ENCODE peak calls at places on chromosomes 5 and 9, in five cellular contexts. P is CD4-positive, alpha-beta T cell; Z is WTC11; C is fibroblast of lung; N is heart right ventricle. I is an unnamed sample.

GRCh38 chr9:128733256-128733655 is 9.3 kb upstream of the ZDHHC12 start:
- DNase-seq in P (no peak), Z (peak), C (peak), N (peak), I (peak)

GRCh38 chr9:105702207-105702606 is 7.9 kb downstream of the TMEM38B start:
- DNase-seq in P (no peak), Z (no peak), C (no peak), N (no peak), I (no peak)

GRCh38 chr5:127041571-127041970 is 11.2 kb upstream of the MARCHF3 start:
- DNase-seq in P (no peak), Z (no peak), C (peak), N (no peak), I (no peak)

GRCh38 chr9:4859035-4859434 is 66.3 kb downstream of the RCL1 start:
- DNase-seq in P (no peak), Z (no peak), C (no peak), N (no peak), I (no peak)

GRCh38 chr5:68305223-68305865 is 89.8 kb downstream of the PIK3R1 start:
- DNase-seq in P (no peak), Z (no peak), C (no peak), N (no peak), I (no peak)

GRCh38 chr5:160390787-160391696 is 8.8 kb downstream of the FAM200C start:
- DNase-seq in P (no peak), Z (no peak), C (peak), N (no peak), I (no peak)

GRCh38 chr9:114311571-114312512 is 11.1 kb upstream of the ORM1 start:
- DNase-seq in P (no peak), Z (no peak), C (no peak), N (no peak), I (no peak)

GRCh38 chr5:81268797-81269196 is 32.6 kb upstream of the ZCCHC9 start:
- DNase-seq in P (no peak), Z (no peak), C (peak), N (no peak), I (peak)

GRCh38 chr9:78903581-78903980 is 606.7 kb downstream of the PSAT1 start:
- DNase-seq in P (no peak), Z (no peak), C (no peak), N (no peak), I (no peak)

DNA sequence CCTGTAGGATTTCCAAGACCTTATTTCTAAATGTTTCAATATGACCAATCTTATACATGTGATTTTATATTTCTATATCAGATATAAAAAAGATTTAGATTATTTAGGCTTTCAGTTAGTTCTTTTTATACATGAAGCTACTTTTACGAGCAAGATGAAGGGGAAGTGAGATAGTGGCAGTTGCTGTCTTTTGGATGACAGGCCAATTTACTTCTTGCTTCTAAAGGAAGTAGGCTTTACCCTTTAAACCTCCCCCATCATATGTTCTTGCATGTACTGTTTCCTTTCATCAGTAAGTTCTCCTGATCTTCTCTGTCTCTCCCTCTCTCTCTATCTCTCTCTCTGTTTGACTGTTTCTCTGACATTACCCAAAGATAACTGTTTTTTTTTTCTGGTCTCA is 4.0 kb upstream of the TYRP1 start:
- DNase-seq in P (no peak), Z (no peak), C (no peak), N (no peak), I (no peak)
- TF ChIP-seq CTCF in P (no peak), Z (no peak), C (no peak), N (no peak), I (no peak)

GRCh38 chr9:8570776-8571175 is 771.2 kb upstream of the DMAC1 start:
- DNase-seq in P (no peak), Z (no peak), C (no peak), N (no peak), I (no peak)

GRCh38 chr9:8571648-8572047 is 772.1 kb upstream of the DMAC1 start:
- DNase-seq in P (no peak), Z (no peak), C (no peak), N (peak), I (no peak)

GRCh38 chr9:8567963-8568579 is 768.5 kb upstream of the DMAC1 start:
- DNase-seq in P (no peak), Z (no peak), C (no peak), N (no peak), I (no peak)

GRCh38 chr9:8569832-8570231 is 770.3 kb upstream of the DMAC1 start:
- DNase-seq in P (no peak), Z (no peak), C (no peak), N (no peak), I (no peak)

DNA sequence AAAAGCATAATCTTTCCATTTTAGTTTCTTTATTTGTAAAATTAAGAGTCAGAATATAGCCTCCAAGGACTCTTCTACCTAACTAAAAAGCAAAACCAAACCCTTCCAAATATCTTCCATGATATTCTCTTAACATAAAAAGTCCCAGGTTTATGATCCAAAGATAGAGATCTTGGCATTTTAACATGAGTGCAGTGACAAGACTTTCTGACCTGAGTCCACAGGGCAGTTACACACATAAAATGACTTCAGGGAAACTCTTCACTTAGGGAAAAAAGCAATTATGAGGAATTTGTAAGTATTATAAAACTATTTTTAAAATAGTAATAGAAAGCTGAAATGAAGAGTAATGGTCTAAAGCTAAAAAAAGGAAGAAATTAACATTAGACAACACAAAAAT is 772.6 kb upstream of the DMAC1 start:
- DNase-seq in P (no peak), Z (no peak), C (no peak), N (no peak), I (no peak)
- TF ChIP-seq CTCF in P (no peak), Z (no peak), C (no peak), N (no peak), I (no peak)

DNA sequence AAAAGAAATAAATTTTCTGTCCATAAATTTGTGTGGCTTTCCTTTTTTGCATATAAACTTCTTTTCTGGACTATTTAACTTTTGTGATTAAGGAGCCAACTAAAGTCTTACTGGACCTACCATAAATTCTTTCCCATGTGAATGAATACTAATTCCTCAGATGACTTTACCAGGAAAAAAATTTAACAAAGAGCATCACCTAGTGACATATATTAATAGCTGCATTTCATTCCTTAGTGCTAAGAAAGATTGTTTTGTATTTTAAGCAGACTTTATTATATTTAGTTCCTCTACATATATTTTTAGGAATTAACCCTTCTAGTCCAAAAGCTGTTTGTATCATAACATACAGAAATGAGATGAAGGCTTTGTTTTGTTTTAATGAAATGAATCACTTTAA is 64.4 kb downstream of the C9orf85 start:
- DNase-seq in P (no peak), Z (no peak), C (peak), N (no peak), I (no peak)
- TF ChIP-seq CTCF in P (peak), Z (no peak), C (no peak), N (peak), I (peak)

DNA sequence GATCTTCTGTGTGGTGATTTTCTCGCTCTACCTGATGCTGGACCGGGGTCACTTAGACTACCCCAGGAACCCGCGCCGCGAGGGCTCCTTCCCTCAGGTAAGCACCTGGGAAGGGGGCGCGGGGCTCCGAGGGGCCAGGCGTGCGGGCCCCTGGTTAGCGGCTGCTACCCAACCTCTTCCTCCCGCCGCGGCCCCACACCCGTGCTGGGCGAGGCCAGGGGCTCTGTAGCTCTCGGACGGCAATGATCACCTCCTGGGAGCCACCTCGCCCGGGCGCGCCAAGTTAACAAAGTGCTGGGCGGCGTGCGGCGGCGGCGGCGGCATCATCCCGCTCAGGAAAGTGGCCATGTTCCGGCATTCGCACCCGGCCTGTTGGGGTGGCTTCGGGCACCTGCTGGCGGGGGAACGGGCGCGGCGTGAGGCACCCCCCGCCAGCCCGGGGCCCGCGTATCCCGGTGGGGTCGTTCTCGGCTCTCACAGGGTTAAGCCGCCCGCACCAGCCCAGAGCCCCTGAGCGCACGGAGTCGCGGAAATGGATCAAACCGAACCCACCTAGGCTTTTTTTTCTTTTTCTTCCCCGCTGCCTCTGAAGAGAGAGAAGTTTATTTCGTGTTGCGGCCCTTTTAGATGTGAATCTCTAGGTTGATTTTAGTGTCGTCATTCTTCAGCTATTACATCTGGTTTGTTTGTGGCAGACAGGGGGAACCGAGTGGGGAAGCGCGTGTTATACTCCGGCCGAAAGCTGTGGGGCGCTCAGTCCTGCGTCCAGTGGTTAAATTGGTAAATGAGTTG is 925 bp downstream of the MAN2A1 start:
- DNase-seq in P (peak), Z (peak), C (peak), N (peak), I (peak)
- TF ChIP-seq CTCF in P (no peak), Z (no peak), C (peak), N (peak), I (peak)

GRCh38 chr9:124526174-124526573 is 19.0 kb upstream of the NR5A1 start:
- DNase-seq in P (no peak), Z (no peak), C (no peak), N (no peak), I (no peak)

GRCh38 chr9:124520206-124520596 is 13.0 kb upstream of the NR5A1 start:
- DNase-seq in P (no peak), Z (no peak), C (no peak), N (no peak), I (no peak)

GRCh38 chr9:124521142-124521541 is 13.9 kb upstream of the NR5A1 start:
- DNase-seq in P (no peak), Z (no peak), C (no peak), N (no peak), I (no peak)

GRCh38 chr9:124518116-124518515 is 10.9 kb upstream of the NR5A1 start:
- DNase-seq in P (no peak), Z (no peak), C (no peak), N (no peak), I (no peak)

DNA sequence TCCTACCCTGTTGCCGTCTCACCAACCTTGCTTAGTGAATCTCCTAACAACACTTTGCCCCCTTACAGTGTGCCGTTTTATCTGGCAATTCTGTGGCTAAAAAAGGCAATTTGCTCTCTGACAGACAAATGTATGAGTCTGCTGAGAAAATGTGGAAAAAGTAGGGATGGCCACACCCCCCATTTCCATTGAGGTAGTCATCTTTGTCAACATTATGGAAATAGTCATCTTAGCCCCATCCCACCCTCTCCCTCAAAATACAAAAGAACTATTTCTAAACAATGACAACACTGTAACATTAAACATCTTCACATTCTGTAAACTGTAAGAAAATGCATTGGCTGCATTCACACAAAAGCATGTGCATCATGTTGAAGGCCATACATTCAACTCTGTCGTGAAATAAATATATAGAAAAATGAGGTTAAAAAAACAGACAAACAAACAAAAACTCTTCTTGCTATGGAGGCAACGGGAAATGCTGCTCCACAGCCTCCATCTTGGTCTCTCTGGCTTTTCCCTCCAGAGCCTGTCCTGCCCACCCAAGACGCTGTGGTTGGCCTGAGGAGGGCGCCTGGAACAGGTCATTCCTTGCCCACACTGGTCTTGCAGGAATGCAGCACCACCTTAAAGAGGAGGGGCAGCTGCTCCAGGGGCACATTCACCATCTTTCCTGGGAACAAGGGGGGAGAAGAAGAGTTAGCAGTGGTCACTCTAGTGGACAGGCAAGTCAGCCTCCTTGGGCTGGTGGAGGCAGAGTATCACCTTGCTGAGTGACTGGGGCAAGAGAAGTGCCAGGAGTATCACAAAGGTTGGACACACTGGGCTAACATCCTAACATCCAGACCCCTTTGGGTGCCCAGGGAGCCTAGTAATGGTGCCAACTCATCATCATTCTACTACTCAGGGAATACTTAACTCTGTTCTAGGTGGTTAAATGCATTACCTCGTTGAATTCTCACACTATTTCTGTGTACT is 15.2 kb upstream of the NR5A1 start:
- DNase-seq in P (no peak), Z (peak), C (no peak), N (no peak), I (no peak)
- TF ChIP-seq CTCF in P (no peak), Z (no peak), C (no peak), N (no peak), I (no peak)

GRCh38 chr5:34038430-34038829 is 4.6 kb downstream of the C1QTNF3 start:
- DNase-seq in P (no peak), Z (no peak), C (no peak), N (no peak), I (no peak)

GRCh38 chr5:34038838-34039237 is 4.2 kb downstream of the C1QTNF3 start:
- DNase-seq in P (no peak), Z (no peak), C (no peak), N (no peak), I (no peak)

GRCh38 chr5:34037829-34038228 is 5.2 kb downstream of the C1QTNF3 start:
- DNase-seq in P (no peak), Z (no peak), C (peak), N (no peak), I (no peak)

GRCh38 chr5:34034497-34035327 is 8.3 kb downstream of the C1QTNF3 start:
- DNase-seq in P (no peak), Z (no peak), C (no peak), N (no peak), I (no peak)

GRCh38 chr5:34035732-34036131 is 7.3 kb downstream of the C1QTNF3 start:
- DNase-seq in P (no peak), Z (no peak), C (no peak), N (no peak), I (no peak)
- TF ChIP-seq CTCF in P (no peak), Z (no peak), C (no peak), N (no peak), I (no peak)

GRCh38 chr9:27248702-27249101 is 48.2 kb downstream of the EQTN start:
- DNase-seq in P (no peak), Z (no peak), C (peak), N (no peak), I (no peak)

DNA sequence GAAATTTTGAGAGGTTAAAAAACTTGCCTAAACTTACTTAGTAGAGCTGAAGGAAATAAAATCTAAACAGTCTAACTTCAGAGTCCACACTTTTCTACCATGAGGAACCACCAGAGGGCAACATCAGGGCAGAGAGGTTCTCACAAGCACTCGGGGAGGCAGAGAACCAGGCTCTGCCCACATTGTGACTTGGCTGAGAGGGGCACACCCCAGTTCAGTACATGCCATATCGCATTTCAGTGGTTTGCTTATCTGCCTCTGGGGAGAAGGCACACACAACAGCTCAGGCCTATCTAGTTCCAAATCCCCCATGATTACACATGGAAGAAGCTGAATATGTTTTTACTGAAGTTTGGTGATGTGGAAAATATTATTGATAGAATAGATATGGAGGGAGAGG is 49.2 kb downstream of the EQTN start:
- DNase-seq in P (no peak), Z (peak), C (peak), N (no peak), I (peak)
- TF ChIP-seq CTCF in P (no peak), Z (no peak), C (peak), N (peak), I (peak)